ENCODE peak calls at places on chromosomes 6 and 20, in seven cellular contexts. H is HepG2, N is tibial nerve, Y is coronary artery, J is bronchial epithelial cell, V is fibroblast of lung, O is endothelial cell of umbilical vein. K is an unnamed sample.

GRCh38 chr6:157556671-157557430 is 175.9 kb downstream of the ZDHHC14 start:
- DNase-seq in H (no peak), N (no peak), Y (no peak), J (no peak), V (no peak), O (no peak), K (no peak)

GRCh38 chr6:33710296-33711121 is 991 bp downstream of the UQCC2 start:
- DNase-seq in H (peak), N (no peak), Y (no peak), J (no peak), V (no peak), O (no peak), K (no peak)

GRCh38 chr6:149235130-149235561 is 82.4 kb upstream of the TAB2 start:
- DNase-seq in H (peak), N (peak), Y (no peak), J (peak), V (peak), O (peak), K (peak)

GRCh38 chr20:1813101-1813529 is 82.1 kb upstream of the SIRPA start:
- DNase-seq in H (peak), N (peak), Y (peak), J (peak), V (peak), O (peak), K (peak)

GRCh38 chr6:147023581-147023980 is 180.6 kb upstream of the STXBP5 start:
- DNase-seq in H (no peak), N (no peak), Y (no peak), J (no peak), V (peak), O (no peak), K (no peak)

GRCh38 chr20:50283922-50284810 is 93.5 kb downstream of the CEBPB start:
- DNase-seq in H (peak), N (no peak), Y (no peak), J (peak), V (peak), O (no peak), K (peak)

GRCh38 chr6:69887026-69887425 is 20.7 kb downstream of the COL19A1 start:
- DNase-seq in H (no peak), N (no peak), Y (no peak), J (peak), V (no peak), O (no peak), K (no peak)

GRCh38 chr6:49964064-49964463 is at the start of gene DEFB114:
- DNase-seq in H (no peak), N (no peak), Y (no peak), J (no peak), V (no peak), O (no peak), K (no peak)

GRCh38 chr6:3612341-3613041 is 139.0 kb downstream of the PXDC1 start:
- DNase-seq in H (peak), N (no peak), Y (peak), J (peak), V (peak), O (peak), K (peak)

GRCh38 chr6:110398778-110399177 is 16.6 kb downstream of the DDO start:
- DNase-seq in H (no peak), N (no peak), Y (no peak), J (peak), V (no peak), O (no peak), K (peak)

GRCh38 chr6:76003115-76003514 is 69.3 kb downstream of the IMPG1 start:
- DNase-seq in H (no peak), N (no peak), Y (no peak), J (no peak), V (no peak), O (no peak), K (no peak)

GRCh38 chr6:167426620-167427019 is 101.7 kb downstream of the TTLL2 start:
- DNase-seq in H (no peak), N (no peak), Y (peak), J (no peak), V (no peak), O (no peak), K (no peak)

GRCh38 chr6:109166643-109167042 is 71.3 kb downstream of the CEP57L1 start:
- DNase-seq in H (no peak), N (no peak), Y (no peak), J (no peak), V (no peak), O (no peak), K (no peak)

DNA sequence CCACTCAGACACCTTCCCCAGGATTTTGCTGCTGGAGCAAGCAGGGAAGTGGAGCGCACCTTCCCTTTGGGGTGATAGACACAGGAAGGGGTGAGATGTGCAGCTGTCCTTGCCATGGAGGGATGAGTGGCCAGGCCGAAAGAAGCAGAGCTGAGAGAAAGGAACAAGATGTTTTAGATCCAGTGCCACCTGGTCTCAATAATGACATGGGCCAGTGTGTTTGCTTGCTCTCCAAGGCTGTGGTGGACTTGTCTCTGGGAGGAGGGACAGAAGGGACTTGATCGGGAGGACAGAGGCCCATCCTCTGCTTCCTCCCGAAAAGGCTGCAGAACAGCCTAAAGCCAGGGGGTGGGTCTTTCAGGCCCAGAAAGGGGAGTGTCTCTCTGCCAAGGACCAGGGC is 61.7 kb upstream of the CCDC167 start:
- DNase-seq in H (no peak), N (no peak), Y (no peak), J (no peak), V (no peak), O (no peak), K (no peak)
- H3K4me3 ChIP-seq in H (no peak), N (no peak), Y (no peak), J (no peak), V (no peak), O (no peak), K (no peak)

GRCh38 chr6:77763124-77763523 is 110.3 kb downstream of the MEI4 start:
- DNase-seq in H (no peak), N (no peak), Y (no peak), J (no peak), V (no peak), O (no peak), K (no peak)

GRCh38 chr6:77764364-77764763 is 111.5 kb downstream of the MEI4 start:
- DNase-seq in H (no peak), N (no peak), Y (no peak), J (no peak), V (no peak), O (no peak), K (no peak)

DNA sequence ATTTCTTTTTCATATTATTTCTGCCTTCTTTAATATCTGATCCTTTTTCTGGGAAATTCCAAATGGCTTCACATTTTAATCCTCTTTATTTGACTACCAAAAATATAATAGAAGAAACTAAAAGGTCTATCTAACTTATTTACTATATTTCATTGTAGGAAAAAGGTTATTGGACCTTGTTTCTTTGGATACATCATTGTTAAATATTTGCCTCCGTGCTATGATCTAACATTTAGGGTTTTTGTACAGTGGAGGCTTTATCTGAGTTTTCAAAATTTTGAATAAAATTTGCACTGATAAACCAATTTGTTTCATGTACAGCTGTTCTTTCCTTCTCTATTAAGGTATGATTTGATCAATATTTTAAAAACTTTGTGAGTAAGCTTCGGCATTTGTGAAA is 109.5 kb downstream of the MEI4 start:
- DNase-seq in H (no peak), N (no peak), Y (no peak), J (no peak), V (no peak), O (no peak), K (no peak)
- TF ChIP-seq CTCF in H (no peak), N (no peak), Y (no peak), J (no peak), V (no peak), O (no peak), K (no peak)

GRCh38 chr20:13117200-13117599 is 103.9 kb upstream of the ISM1 start:
- DNase-seq in H (no peak), N (no peak), Y (no peak), J (no peak), V (no peak), O (no peak), K (no peak)

GRCh38 chr20:13118676-13119075 is 102.4 kb upstream of the ISM1 start:
- DNase-seq in H (no peak), N (no peak), Y (no peak), J (no peak), V (no peak), O (no peak), K (no peak)

GRCh38 chr20:13125486-13125885 is 95.6 kb upstream of the ISM1 start:
- DNase-seq in H (no peak), N (no peak), Y (no peak), J (no peak), V (no peak), O (no peak), K (no peak)

GRCh38 chr20:13119583-13119982 is 101.5 kb upstream of the ISM1 start:
- DNase-seq in H (peak), N (peak), Y (no peak), J (peak), V (peak), O (peak), K (peak)

GRCh38 chr20:13121840-13122515 is 99.1 kb upstream of the ISM1 start:
- DNase-seq in H (peak), N (no peak), Y (no peak), J (no peak), V (no peak), O (no peak), K (no peak)
- H3K4me3 ChIP-seq in H (no peak), N (no peak), Y (no peak), J (no peak), V (no peak), O (no peak), K (no peak)

DNA sequence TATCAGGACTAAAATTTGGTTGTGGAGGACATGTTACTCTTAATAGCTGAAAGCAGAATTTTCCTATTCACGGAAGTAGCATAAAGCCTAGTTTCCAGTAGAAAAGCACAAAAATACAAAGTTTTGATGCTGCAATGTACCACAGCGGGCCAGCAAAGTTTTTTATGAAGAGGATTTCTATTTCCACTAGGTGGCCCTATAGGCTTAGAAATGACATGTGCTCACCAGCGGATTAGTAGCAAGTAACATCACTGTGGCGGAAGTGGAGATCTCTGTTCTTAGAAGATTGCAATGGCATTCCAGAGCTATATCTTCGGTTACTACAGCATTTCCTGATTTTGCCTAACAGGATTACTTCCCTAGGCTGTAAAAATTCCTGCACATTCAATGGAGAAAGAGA is 1219.0 kb upstream of the EYS start:
- DNase-seq in H (peak), N (no peak), Y (no peak), J (no peak), V (peak), O (no peak), K (peak)
- TF ChIP-seq CTCF in H (peak), N (no peak), Y (no peak), J (no peak), V (no peak), O (no peak), K (no peak)